ENCODE peak calls at places on chromosome 21, in four cellular contexts. I is suprapubic skin, V is testis, C is IMR-90. E is an unnamed sample.
A peak's percentile ranks its signal among the peaks of the same experiment; 100 is the strongest.

GRCh38 chr21:42120904-42121535 is 49.9 kb downstream of the UMODL1 start:
- DNase-seq in I (no peak), V (no peak), C (no peak), E (no peak)

GRCh38 chr21:38067086-38067739 is 151.0 kb upstream of the KCNJ6 start:
- DNase-seq in I (no peak), V (no peak), C (no peak), E (no peak)

GRCh38 chr21:32186843-32187242 is 92.0 kb downstream of the MIS18A start:
- DNase-seq in I (no peak), V (no peak), C (no peak), E (no peak)

GRCh38 chr21:31236528-31236927 is 107.5 kb downstream of the TIAM1 start:
- DNase-seq in I (no peak), V (no peak), C (no peak), E (no peak)

GRCh38 chr21:42063206-42063577 is 7.9 kb upstream of the UMODL1 start:
- DNase-seq in I (no peak), V (no peak), C (no peak), E (no peak)

GRCh38 chr21:37658994-37659458 is 257.2 kb downstream of the KCNJ6 start:
- DNase-seq in I (no peak), V (peak; percentile 21), C (peak; percentile 72), E (peak; percentile 19)

GRCh38 chr21:17730782-17731181 is 88.4 kb downstream of the C21orf91 start:
- DNase-seq in I (no peak), V (no peak), C (no peak), E (no peak)

GRCh38 chr21:29215709-29216108 is 83.0 kb upstream of the BACH1 start:
- DNase-seq in I (no peak), V (no peak), C (peak; percentile 41), E (no peak)

GRCh38 chr21:29117372-29117955 is 13.0 kb upstream of the MAP3K7CL start:
- DNase-seq in I (no peak), V (no peak), C (no peak), E (no peak)

GRCh38 chr21:9755611-9756010 is 765.8 kb upstream of the TPTE start:
- DNase-seq in I (no peak), V (no peak), C (no peak), E (no peak)

GRCh38 chr21:40640427-40640826 is 206.5 kb downstream of the DSCAM start:
- DNase-seq in I (no peak), V (no peak), C (no peak), E (no peak)

GRCh38 chr21:15627011-15627410 is 102.8 kb upstream of the USP25 start:
- DNase-seq in I (no peak), V (no peak), C (no peak), E (no peak)

GRCh38 chr21:28776251-28776650 is 216.4 kb downstream of the LTN1 start:
- DNase-seq in I (no peak), V (no peak), C (peak; percentile 96), E (no peak)

GRCh38 chr21:34881421-34881820 is 167.7 kb downstream of the RUNX1 start:
- DNase-seq in I (no peak), V (no peak), C (peak; percentile 84), E (no peak)

GRCh38 chr21:41622831-41623548 is 115.0 kb upstream of the TMPRSS2 start:
- DNase-seq in I (no peak), V (no peak), C (peak; percentile 53), E (no peak)

GRCh38 chr21:43991447-43991991 is 20.6 kb upstream of the TRAPPC10 start:
- DNase-seq in I (no peak), V (peak; percentile 84), C (no peak), E (no peak)

GRCh38 chr21:42315296-42315891 is at the start of gene TFF3:
- DNase-seq in I (no peak), V (no peak), C (no peak), E (no peak)

GRCh38 chr21:25501996-25502665 is 105.2 kb downstream of the MRPL39 start:
- DNase-seq in I (no peak), V (no peak), C (no peak), E (no peak)

GRCh38 chr21:15010645-15011044 is 54.2 kb downstream of the NRIP1 start:
- DNase-seq in I (no peak), V (no peak), C (peak; percentile 50), E (no peak)

GRCh38 chr21:14358775-14359174 is 24.2 kb downstream of the HSPA13 start:
- DNase-seq in I (no peak), V (no peak), C (no peak), E (no peak)

GRCh38 chr21:36694041-36694515 is 4.8 kb upstream of the SIM2 start:
- DNase-seq in I (no peak), V (no peak), C (peak; percentile 65), E (no peak)

GRCh38 chr21:21971384-21971783 is 973.2 kb downstream of the NCAM2 start:
- DNase-seq in I (no peak), V (peak; percentile 51), C (no peak), E (no peak)

GRCh38 chr21:46286668-46286982 is 483 bp downstream of the YBEY start:
- DNase-seq in I (no peak), V (no peak), C (no peak), E (no peak)

GRCh38 chr21:46285206-46285661 is at the start of gene MCM3AP:
- DNase-seq in I (no peak), V (no peak), C (no peak), E (no peak)

GRCh38 chr21:46284722-46285121 is 689 bp downstream of the MCM3AP start:
- DNase-seq in I (no peak), V (no peak), C (no peak), E (no peak)

GRCh38 chr21:46287541-46287940 is 1.4 kb downstream of the YBEY start:
- DNase-seq in I (no peak), V (no peak), C (no peak), E (no peak)

DNA sequence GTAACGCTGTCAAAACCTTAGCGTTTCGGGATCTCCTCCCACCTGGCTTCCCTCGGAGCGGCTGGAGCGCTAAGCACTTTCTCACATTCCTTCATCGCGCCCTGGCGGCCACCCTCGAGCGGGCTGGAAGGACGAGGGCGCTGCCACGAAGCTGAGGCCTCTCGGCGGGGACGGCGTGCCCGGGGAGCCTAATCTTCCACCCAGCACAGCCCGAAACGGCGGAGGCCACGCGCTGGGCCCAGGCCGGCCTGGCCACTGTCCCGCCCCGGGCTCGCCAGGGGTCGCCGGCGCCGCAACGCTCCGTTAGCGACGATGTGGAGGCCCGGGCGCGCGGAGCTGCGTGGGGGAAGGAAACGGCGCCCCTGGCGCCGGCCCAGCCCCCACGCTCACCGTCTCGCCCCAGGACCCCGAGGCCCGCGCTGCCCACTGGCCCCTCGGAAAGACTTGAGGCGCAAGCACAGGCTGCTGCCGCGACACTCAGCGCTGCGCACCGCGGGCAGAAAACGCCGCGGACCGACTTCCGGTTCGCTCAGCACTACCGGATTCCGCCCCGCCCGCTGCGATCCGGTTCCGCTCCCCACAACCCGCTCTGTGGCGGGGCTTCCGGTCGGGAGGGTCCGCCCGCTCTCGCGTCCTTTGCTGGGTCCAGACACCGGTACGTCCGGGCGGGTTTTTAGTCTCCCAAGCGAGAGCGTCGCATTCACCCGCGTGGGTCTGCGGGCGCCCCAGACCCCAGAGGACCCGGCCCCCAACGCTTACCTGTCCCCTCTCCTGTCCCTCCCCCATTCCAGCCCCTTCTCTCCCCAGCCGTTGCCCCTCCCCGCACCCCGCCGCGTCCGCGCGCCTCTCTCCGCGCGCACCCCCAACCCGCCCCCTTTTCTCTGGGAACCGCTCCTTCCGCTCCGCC is at the start of gene YBEY:
- DNase-seq in I (peak; percentile 92), V (peak; percentile 91), C (peak; percentile 91), E (peak; percentile 92)
- TF ChIP-seq POLR2A in I (no peak), V (no peak), C (peak; percentile 71), E (peak; percentile 84)

DNA sequence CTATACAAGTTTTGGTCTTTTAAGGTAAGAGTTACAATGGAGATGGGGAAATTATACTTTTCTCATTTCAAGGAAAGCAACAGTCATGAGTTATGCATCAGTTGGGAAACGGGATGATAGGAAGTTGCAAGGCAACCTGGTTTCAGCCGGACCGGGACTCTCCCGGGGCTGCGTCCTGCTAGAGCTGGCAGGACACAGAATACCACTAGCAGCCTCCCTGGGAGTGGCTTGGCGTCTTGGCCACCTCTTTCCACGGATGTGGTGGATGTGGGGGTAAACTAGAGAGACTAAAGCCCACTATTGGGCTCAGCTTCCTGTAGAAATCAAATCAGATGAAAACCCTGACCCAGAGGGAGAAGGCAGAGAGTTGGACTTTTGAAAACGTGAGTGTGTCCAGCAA is 71.9 kb downstream of the ADARB1 start:
- DNase-seq in I (no peak), V (no peak), C (no peak), E (no peak)
- TF ChIP-seq POLR2A in I (no peak), V (no peak), C (no peak), E (no peak)

DNA sequence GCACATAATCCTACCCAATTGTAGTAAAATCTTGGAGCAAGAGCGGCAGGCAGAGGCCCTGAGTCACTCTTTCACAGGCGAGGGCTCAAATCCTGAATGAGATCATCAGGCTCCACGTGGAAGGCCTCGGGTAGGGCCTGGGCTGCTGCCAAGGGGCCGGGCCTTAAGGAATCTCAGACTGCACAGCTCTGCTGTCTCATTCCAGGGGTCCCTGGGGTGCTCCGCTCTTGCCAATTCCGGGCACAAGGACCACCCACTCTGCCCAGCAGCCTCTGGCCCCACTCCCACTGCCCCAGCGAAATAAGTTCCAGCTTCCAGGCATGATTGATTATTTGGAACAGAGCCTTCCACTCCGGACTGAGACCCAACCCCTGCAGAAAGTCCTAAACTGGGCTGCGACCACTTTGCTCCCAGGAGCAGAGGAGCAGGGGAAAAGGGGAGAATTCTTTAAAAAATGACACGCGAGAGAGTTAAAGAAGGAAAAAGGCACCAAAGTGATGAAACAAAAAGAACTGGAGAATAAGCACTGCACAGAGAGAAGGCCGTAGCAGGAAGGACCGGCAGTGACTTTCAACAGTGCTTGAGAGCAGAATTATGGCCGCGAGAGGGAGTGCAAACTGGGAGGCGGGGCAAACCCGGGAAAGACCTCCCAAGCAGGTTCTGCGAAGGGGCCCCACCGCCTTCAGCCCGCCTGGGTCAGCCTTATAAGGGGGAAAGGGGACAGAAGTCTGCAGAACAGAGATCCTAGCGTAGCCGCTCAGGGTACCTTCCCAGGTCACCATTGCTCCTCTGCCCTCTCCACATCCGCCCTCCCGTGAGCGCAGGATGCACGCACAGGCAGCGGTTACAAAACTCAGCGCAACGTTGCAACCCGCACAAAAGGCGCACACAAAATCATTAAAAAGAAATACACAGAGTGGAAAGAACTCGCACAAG is 2.0 kb downstream of the ADAMTS1 start:
- DNase-seq in I (peak; percentile 91), V (peak; percentile 92), C (peak; percentile 96), E (no peak)
- TF ChIP-seq POLR2A in I (no peak), V (no peak), C (peak; percentile 50), E (no peak)

DNA sequence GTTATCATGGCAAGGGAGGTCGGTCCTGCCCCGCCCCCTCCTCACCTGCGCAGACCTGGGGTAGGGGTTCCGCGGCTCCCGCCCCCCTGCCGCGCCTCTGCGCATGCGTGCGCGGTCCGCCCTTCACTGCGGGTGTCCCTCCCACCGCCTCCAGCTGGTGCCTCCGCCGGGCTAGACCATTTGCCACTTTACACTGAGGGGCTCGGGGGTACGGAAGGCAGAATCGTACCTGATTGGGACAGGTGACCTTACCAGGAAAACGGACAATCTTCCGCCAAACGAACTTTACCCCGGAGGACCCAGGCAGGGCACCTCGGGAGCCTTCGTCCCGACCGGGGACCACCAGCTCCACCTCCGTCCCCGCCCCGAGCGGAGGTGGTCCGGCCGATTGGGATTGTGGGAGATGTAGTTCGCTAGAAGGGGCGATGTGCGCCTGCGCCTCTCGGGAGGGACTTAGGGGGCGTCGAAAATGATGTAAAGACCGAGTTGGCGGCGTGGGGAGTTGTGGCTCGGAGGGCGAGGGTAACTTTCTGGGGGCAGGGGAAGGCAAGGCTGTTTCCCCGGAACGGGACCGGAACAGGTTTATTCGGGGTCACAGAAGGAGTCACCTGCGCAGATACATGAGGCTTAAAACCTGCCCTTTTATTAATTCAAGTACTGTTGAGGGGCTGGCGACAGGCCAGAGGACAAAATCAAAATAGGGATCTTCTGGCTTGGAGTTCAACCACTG is at the start of gene DNAJC28:
- DNase-seq in I (peak; percentile 95), V (peak; percentile 94), C (peak; percentile 89), E (peak; percentile 96)
- TF ChIP-seq POLR2A in I (no peak), V (no peak), C (no peak), E (peak; percentile 63)

E was measured in erythroblast.